ENCODE peak calls at places on chromosome 4, in six cellular contexts. K, D, C, F, M and V are unnamed samples.

GRCh38 chr4:84050014-84050413 is 449.1 kb downstream of the NKX6-1 start:
- DNase-seq in K (no peak), D (no peak), C (no peak), F (no peak), M (no peak), V (no peak)

GRCh38 chr4:127622923-127623754 is 9.6 kb upstream of the INTU start:
- DNase-seq in K (peak; percentile 88), D (no peak), C (no peak), F (peak; percentile 30), M (no peak), V (peak; percentile 23)

GRCh38 chr4:159071178-159071968 is 31.5 kb upstream of the RAPGEF2 start:
- DNase-seq in K (no peak), D (peak; percentile 10), C (no peak), F (no peak), M (no peak), V (no peak)

GRCh38 chr4:10243856-10244255 is 127.3 kb upstream of the WDR1 start:
- DNase-seq in K (no peak), D (no peak), C (no peak), F (no peak), M (peak; percentile 27), V (no peak)

GRCh38 chr4:134308910-134309309 is 107.3 kb upstream of the PABPC4L start:
- DNase-seq in K (no peak), D (no peak), C (no peak), F (no peak), M (no peak), V (no peak)

GRCh38 chr4:37383579-37384229 is 139.2 kb downstream of the NWD2 start:
- DNase-seq in K (no peak), D (peak; percentile 22), C (no peak), F (no peak), M (no peak), V (peak; percentile 38)

GRCh38 chr4:52659016-52659721 is at the start of gene USP46:
- DNase-seq in K (peak; percentile 95), D (peak; percentile 46), C (no peak), F (peak; percentile 69), M (peak; percentile 74), V (peak; percentile 96)

GRCh38 chr4:6333301-6334202 is 63.9 kb downstream of the WFS1 start:
- DNase-seq in K (no peak), D (no peak), C (no peak), F (no peak), M (no peak), V (no peak)

GRCh38 chr4:4456351-4456750 is 69.4 kb downstream of the NSG1 start:
- DNase-seq in K (no peak), D (peak; percentile 33), C (no peak), F (no peak), M (no peak), V (no peak)

GRCh38 chr4:13511101-13511500 is 27.0 kb upstream of the RAB28 start:
- DNase-seq in K (no peak), D (no peak), C (no peak), F (no peak), M (no peak), V (no peak)

GRCh38 chr4:72318771-72319170 is 250.2 kb downstream of the ADAMTS3 start:
- DNase-seq in K (no peak), D (no peak), C (no peak), F (no peak), M (no peak), V (no peak)

GRCh38 chr4:150126880-150127236 is 48.6 kb downstream of the DCLK2 start:
- DNase-seq in K (no peak), D (peak; percentile 75), C (no peak), F (no peak), M (no peak), V (peak; percentile 15)

GRCh38 chr4:89509708-89510269 is 202.2 kb upstream of the GPRIN3 start:
- DNase-seq in K (no peak), D (peak; percentile 41), C (no peak), F (no peak), M (no peak), V (peak; percentile 48)

GRCh38 chr4:7708981-7709380 is 230.7 kb downstream of the AFAP1 start:
- DNase-seq in K (no peak), D (no peak), C (no peak), F (no peak), M (no peak), V (no peak)

GRCh38 chr4:24601121-24601520 is 16.8 kb upstream of the DHX15 start:
- DNase-seq in K (no peak), D (no peak), C (no peak), F (no peak), M (no peak), V (no peak)

GRCh38 chr4:69714086-69714485 is 46.3 kb downstream of the SULT1B1 start:
- DNase-seq in K (no peak), D (no peak), C (no peak), F (no peak), M (no peak), V (no peak)

GRCh38 chr4:119585771-119586170 is 42.8 kb downstream of the PDE5A start:
- DNase-seq in K (no peak), D (no peak), C (no peak), F (no peak), M (no peak), V (no peak)

GRCh38 chr4:136864580-136865185 is 667.6 kb downstream of the PCDH18 start:
- DNase-seq in K (no peak), D (peak; percentile 69), C (peak; percentile 32), F (no peak), M (no peak), V (peak; percentile 24)

GRCh38 chr4:140150886-140151699 is 2.9 kb downstream of the MAML3 start:
- DNase-seq in K (peak; percentile 95), D (peak; percentile 87), C (peak; percentile 84), F (peak; percentile 91), M (peak; percentile 93), V (peak; percentile 66)

GRCh38 chr4:140151700-140152014 is 2.3 kb downstream of the MAML3 start:
- DNase-seq in K (no peak), D (peak; percentile 52), C (peak; percentile 57), F (peak; percentile 84), M (peak; percentile 81), V (no peak)

GRCh38 chr4:140153419-140153743 is 603 bp downstream of the MAML3 start:
- DNase-seq in K (no peak), D (no peak), C (no peak), F (no peak), M (no peak), V (peak; percentile 24)

GRCh38 chr4:140152760-140153418 is 1.1 kb downstream of the MAML3 start:
- DNase-seq in K (peak; percentile 93), D (no peak), C (no peak), F (peak; percentile 76), M (peak; percentile 52), V (peak; percentile 43)

DNA sequence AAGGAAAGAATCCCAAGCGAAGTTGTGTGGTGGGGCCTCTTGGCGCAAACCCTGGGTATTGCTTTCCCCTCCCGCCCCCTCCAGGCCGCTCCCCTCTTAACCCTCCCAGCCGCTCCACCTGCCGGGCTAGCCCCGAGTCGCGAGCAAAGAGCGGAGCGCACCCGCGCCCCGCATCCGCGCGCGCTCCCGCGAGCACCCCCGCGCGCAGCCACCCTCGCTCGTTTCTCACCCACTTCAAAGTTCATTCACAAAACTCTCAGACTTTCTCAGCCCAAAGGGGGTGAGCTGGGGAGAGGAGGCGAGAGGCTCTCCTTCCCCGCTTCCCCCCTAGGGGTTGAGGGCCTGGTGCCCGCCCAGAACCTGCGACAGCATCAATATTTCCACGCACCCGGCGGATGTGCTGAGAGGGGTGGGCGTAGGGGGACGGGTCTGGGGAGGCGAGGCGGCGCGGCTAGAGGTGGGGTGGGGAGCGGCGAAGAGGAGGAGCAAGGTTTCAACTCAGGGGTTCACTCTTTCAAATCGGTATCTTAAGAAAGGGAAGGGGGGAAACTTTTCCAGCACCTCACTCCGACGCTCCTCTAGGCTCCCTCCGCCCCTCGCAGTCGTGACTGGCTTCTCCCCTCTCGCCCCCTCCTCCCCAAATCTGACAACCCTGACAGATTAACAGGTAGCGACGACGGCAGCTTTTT is 1.8 kb downstream of the MAML3 start:
- DNase-seq in K (peak; percentile 92), D (no peak), C (no peak), F (no peak), M (peak; percentile 76), V (peak; percentile 73)
- TF ChIP-seq CTCF in K (peak; percentile 38), D (peak; percentile 52), C (no peak), F (peak; percentile 19), M (no peak), V (no peak)

GRCh38 chr4:2962614-2963184 is 507 bp downstream of the NOP14 start:
- DNase-seq in K (no peak), D (peak; percentile 38), C (no peak), F (no peak), M (peak; percentile 39), V (no peak)

GRCh38 chr4:2961411-2962098 is 1.7 kb downstream of the NOP14 start:
- DNase-seq in K (peak; percentile 62), D (no peak), C (no peak), F (no peak), M (no peak), V (no peak)

GRCh38 chr4:2964077-2964471 is 703 bp downstream of the GRK4 start:
- DNase-seq in K (no peak), D (no peak), C (no peak), F (no peak), M (no peak), V (no peak)

GRCh38 chr4:2963185-2964076 is at the start of the genes GRK4 and NOP14:
- DNase-seq in K (peak; percentile 100), D (peak; percentile 97), C (peak; percentile 90), F (peak; percentile 96), M (peak; percentile 98), V (peak; percentile 99)

GRCh38 chr4:2962099-2962455 is 1.1 kb downstream of the NOP14 start:
- DNase-seq in K (no peak), D (no peak), C (no peak), F (no peak), M (no peak), V (peak; percentile 55)
- TF ChIP-seq CTCF in K (no peak), D (peak; percentile 8), C (no peak), F (no peak), M (no peak), V (no peak)

DNA sequence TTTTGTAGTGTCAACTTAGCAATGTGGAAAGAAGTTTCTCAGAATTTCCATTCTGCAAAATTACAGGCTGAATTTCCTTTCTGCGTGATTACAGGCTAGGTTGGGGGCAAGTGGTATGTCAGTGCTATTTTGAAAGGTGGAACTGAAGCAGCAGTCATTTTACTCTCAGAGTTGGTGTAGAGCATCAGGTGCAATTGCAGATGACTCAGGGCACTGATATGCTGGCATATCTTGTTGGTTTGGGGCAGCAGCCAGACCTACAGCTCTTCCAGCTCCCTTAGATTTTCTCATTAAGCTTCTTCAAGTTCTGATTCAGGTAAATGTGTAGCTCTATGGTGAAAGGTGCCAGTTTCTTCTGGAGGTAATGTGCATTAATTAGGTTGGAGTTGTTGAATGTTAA is 930.7 kb upstream of the PCDH10 start:
- DNase-seq in K (no peak), D (no peak), C (no peak), F (no peak), M (no peak), V (no peak)
- TF ChIP-seq CTCF in K (no peak), D (no peak), C (no peak), F (no peak), M (no peak), V (no peak)

GRCh38 chr4:143215873-143216272 is 31.2 kb downstream of the USP38 start:
- DNase-seq in K (no peak), D (no peak), C (no peak), F (no peak), M (no peak), V (no peak)
- TF ChIP-seq CTCF in K (no peak), D (no peak), C (no peak), F (no peak), M (no peak), V (no peak)

DNA sequence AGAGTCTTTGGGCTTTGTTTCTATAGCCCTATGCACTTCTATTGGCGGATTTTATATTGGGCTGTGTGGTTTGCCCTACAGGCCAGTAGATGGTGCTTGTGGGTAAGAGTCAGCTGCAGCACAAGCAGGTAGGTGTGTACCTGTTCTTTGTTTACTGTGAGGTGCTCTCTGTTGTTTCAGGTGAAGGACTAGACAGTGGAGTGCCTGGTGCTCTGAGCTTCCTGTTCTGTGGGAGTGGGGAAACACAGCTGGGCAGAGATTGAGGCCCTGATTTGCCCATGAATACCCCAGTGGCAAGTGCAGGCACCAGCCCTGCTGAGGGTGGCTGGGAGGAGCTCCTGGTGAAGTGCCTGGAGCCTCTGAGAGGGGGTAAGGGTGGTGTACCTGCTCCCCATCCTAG is 26.3 kb upstream of the UCP1 start:
- DNase-seq in K (no peak), D (peak; percentile 2), C (no peak), F (no peak), M (no peak), V (no peak)
- TF ChIP-seq CTCF in K (peak; percentile 57), D (peak; percentile 55), C (peak; percentile 45), F (no peak), M (no peak), V (peak; percentile 28)